ENCODE peak calls at places on chromosomes 7 and 10, in seven cellular contexts. Y is AG04450, M is cardiac muscle cell, J is cardiac fibroblast, H is left ventricle myocardium inferior, W is stomach, O is brain microvascular endothelial cell. N is an unnamed sample.

GRCh38 chr10:125127110-125127509 is 33.3 kb downstream of the CTBP2 start:
- DNase-seq in Y (no peak), M (no peak), J (no peak), H (no peak), W (no peak), O (no peak), N (no peak)

GRCh38 chr7:128217972-128218652 is 23.0 kb upstream of the LEP start:
- DNase-seq in Y (no peak), M (no peak), J (peak; percentile 18), H (no peak), W (no peak), O (no peak), N (no peak)

GRCh38 chr10:70907619-70908425 is 19.5 kb upstream of the PCBD1 start:
- DNase-seq in Y (no peak), M (no peak), J (no peak), H (no peak), W (no peak), O (no peak), N (no peak)

GRCh38 chr7:54015251-54015650 is 526.9 kb upstream of the VSTM2A start:
- DNase-seq in Y (no peak), M (no peak), J (no peak), H (no peak), W (no peak), O (no peak), N (no peak)

GRCh38 chr10:111539246-111539645 is 462.4 kb downstream of the ADRA2A start:
- DNase-seq in Y (no peak), M (no peak), J (no peak), H (no peak), W (no peak), O (no peak), N (no peak)

GRCh38 chr7:1021931-1022330 is 22.4 kb upstream of the GPR146 start:
- DNase-seq in Y (no peak), M (no peak), J (no peak), H (no peak), W (no peak), O (no peak), N (no peak)

GRCh38 chr7:18082169-18082568 is 54.5 kb upstream of the PRPS1L1 start:
- DNase-seq in Y (no peak), M (no peak), J (no peak), H (no peak), W (no peak), O (no peak), N (no peak)

GRCh38 chr10:116710021-116710420 is 32.3 kb downstream of the HSPA12A start:
- DNase-seq in Y (no peak), M (no peak), J (no peak), H (no peak), W (no peak), O (no peak), N (no peak)

GRCh38 chr7:55073051-55073511 is 54.3 kb downstream of the EGFR start:
- DNase-seq in Y (no peak), M (no peak), J (peak; percentile 77), H (no peak), W (no peak), O (peak; percentile 76), N (peak; percentile 88)

GRCh38 chr10:88932539-88933256 is 19.9 kb downstream of the ACTA2 start:
- DNase-seq in Y (peak; percentile 62), M (peak; percentile 89), J (peak; percentile 87), H (no peak), W (peak; percentile 32), O (peak; percentile 76), N (peak; percentile 82)

GRCh38 chr7:81064446-81064845 is 145.6 kb upstream of the SEMA3C start:
- DNase-seq in Y (no peak), M (peak; percentile 14), J (no peak), H (no peak), W (no peak), O (no peak), N (no peak)

GRCh38 chr10:112520864-112521263 is 73.8 kb downstream of the VTI1A start:
- DNase-seq in Y (no peak), M (no peak), J (no peak), H (no peak), W (no peak), O (no peak), N (no peak)

GRCh38 chr10:122499491-122499941 is 38.2 kb downstream of the HTRA1 start:
- DNase-seq in Y (peak; percentile 21), M (peak; percentile 49), J (peak; percentile 67), H (peak; percentile 50), W (no peak), O (no peak), N (no peak)

GRCh38 chr10:3148994-3149393 is 23.6 kb downstream of the PITRM1 start:
- DNase-seq in Y (no peak), M (no peak), J (no peak), H (no peak), W (no peak), O (no peak), N (no peak)

DNA sequence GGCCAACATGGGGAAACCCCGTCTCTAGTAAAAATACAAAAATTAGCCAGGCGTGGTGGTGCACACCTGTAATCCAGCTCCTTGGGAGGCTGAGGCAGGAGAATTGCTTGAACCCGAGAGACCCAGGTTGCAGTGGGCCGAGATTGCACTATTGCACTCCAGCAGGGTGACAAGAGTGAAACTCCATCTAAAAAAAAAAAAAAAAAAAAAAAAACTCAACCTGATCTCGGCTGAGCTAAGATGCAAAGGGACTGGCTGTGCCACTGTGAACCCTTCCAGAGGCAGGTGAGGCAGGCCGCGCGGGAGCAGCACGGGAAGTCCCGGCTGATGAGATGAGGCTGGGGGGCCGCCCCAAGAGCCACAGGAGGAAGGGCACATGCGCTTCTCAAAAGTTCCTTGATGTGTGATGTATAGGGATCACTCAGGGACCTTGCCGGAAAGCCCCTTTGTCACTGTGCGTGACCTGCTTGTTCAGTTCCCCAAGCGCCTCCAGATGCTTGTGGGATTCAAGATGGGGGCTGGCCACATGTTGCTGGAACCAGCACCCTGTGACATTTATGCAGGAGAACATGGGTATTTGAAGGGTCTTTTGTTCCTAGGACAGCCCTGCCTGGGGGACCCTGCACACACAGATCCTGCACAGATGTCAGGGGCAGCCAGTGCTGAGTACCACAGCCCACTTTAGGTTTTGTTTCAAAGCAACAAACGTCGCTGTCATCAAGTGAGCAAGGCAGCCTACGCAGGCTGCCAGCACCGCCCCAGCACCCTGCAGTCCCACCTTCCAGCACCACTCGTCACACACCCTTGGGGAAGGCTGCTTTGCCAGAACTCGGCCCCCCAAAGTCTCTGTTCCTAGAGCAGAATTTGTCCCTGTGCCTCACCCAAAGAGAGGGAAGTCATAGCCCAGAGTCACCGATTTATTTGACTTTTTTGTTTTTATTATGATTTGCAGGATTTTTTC is 74.8 kb upstream of the SH2B2 start:
- DNase-seq in Y (no peak), M (no peak), J (no peak), H (no peak), W (no peak), O (no peak), N (peak; percentile 92)
- H3K4me3 ChIP-seq in Y (no peak overlapping the region), M (no peak overlapping the region), J (no peak overlapping the region), H (no peak overlapping the region), W (no peak overlapping the region), O (no peak overlapping the region), N (no peak overlapping the region)

GRCh38 chr7:143288836-143289235 is 685 bp downstream of the CASP2 start:
- DNase-seq in Y (no peak), M (no peak), J (peak; percentile 43), H (no peak), W (no peak), O (peak; percentile 11), N (peak; percentile 12)

GRCh38 chr7:143287935-143288826 is at the start of gene CASP2:
- DNase-seq in Y (peak; percentile 91), M (peak; percentile 99), J (peak; percentile 97), H (peak; percentile 98), W (peak; percentile 99), O (peak; percentile 94), N (peak; percentile 99)

GRCh38 chr7:143289421-143289820 is 1.3 kb downstream of the CASP2 start:
- DNase-seq in Y (no peak), M (no peak), J (peak; percentile 30), H (no peak), W (no peak), O (no peak), N (no peak)

GRCh38 chr7:143292873-143293272 is 4.7 kb downstream of the CASP2 start:
- DNase-seq in Y (no peak), M (no peak), J (no peak), H (no peak), W (no peak), O (no peak), N (no peak)

DNA sequence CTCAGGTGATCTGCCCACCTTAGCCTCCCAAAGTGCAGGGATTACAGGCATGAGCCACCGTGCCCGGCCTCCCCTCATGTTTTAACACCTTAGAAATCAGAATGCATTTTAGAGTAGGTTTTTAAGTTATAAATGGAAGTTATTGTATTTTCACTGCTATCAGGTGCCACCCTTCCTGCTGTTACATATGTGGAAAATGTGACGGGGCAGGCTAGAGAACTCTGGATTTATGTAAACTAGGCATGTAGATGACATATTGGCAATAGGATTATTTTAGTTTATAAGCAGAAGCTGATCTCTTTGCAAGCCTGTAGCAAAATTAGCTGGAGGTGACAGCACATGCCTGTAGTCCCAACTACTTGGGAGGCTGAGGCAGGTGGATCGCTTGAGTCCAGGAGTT is 2.1 kb downstream of the CASP2 start:
- DNase-seq in Y (no peak), M (no peak), J (no peak), H (no peak), W (no peak), O (no peak), N (no peak)
- TF ChIP-seq CTCF in Y (no peak), M (no peak), J (no peak), H (no peak), W (no peak), O (no peak), N (no peak)

DNA sequence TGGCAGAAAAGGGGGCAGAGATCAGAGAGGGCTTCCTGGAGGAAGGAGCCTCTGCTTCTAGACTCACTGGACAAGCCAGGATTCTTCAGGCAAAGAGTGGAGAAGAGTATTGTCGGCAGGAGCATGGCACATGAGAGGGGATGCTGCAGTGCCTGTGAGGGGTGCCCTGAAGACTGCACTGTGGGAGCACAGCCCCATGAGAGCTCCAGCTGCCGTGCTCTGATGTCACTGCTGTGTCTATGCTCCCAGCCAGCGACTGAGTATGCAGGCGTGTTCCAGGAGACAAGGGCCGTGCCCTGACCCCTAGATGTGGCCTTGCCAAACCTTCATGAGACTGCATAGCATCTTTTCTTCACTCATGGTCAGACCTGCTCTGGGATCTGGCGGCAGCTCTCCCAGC is 339.1 kb downstream of the RPS24 start:
- DNase-seq in Y (no peak), M (no peak), J (no peak), H (no peak), W (no peak), O (no peak), N (no peak)
- H3K4me3 ChIP-seq in Y (no peak overlapping the region), M (no peak overlapping the region), J (no peak overlapping the region), H (no peak overlapping the region), W (no peak overlapping the region), O (no peak overlapping the region), N (no peak overlapping the region)

DNA sequence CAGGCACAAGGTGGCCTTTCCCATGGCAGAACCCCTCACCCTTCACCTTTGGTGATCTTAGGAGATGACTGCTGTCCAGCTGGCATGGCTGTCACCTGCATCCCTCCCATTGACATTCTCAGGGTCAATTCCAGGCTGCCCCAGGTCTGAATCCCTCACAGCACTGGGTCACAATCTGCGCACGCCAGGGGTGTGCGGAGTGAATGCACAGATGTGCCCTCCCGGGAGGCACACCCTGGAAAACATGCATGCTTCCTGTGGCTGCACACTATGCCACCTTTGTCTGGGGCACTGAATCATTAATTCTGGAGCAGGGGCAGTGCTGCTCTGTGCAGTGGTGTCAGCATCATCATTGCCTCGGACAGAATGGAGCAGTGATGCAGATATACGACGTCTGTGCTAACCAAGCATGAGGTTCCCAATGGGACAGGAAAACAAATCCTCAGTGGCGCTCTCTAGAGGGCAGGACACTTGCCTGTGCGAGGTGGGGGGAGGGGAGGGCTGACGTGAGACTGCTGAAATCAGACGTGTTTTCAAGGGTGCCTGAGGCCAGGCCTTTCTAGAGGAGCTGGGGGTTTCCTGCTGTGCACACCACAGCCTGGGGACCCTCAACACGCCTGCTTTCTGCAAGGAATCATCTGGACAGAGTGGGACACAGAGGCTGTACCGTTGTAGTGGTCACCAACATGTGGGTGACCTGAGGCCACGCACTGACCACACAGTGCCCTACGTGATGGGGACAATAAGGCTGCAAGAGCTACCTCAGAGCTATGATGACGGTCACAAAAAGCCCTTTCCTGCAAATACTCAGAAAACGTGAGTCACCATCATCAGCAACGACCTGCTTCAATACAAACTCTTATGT is 77.9 kb downstream of the HIPK2 start:
- DNase-seq in Y (no peak), M (no peak), J (no peak), H (no peak), W (peak; percentile 25), O (no peak), N (peak; percentile 85)
- TF ChIP-seq CTCF in Y (no peak), M (peak; percentile 9), J (no peak), H (no peak), W (no peak), O (peak; percentile 42), N (peak; percentile 37)